ENCODE peak calls at places on chromosomes 7 and 10, in five cellular contexts. K, M, G, F and R are unnamed samples.

GRCh38 chr10:26214538-26215461 is 1.8 kb upstream of the GAD2 start:
- DNase-seq in K (no peak), M (no peak), G (no peak), F (no peak), R (no peak)

GRCh38 chr10:49502358-49502757 is 36.6 kb downstream of the ERCC6 start:
- DNase-seq in K (no peak), M (no peak), G (no peak), F (no peak), R (no peak)

GRCh38 chr10:44890721-44891550 is 20.2 kb upstream of the TMEM72 start:
- DNase-seq in K (no peak), M (peak), G (no peak), F (no peak), R (no peak)

GRCh38 chr10:49734676-49735075 is 27.4 kb downstream of the OGDHL start:
- DNase-seq in K (no peak), M (peak), G (no peak), F (no peak), R (no peak)

GRCh38 chr10:119496282-119496681 is 46.2 kb downstream of the RGS10 start:
- DNase-seq in K (peak), M (no peak), G (peak), F (no peak), R (no peak)

GRCh38 chr7:96887426-96887825 is 117.9 kb upstream of the DLX6 start:
- DNase-seq in K (no peak), M (no peak), G (no peak), F (no peak), R (no peak)

GRCh38 chr10:120505056-120505455 is 48.0 kb downstream of the PLPP4 start:
- DNase-seq in K (no peak), M (no peak), G (no peak), F (no peak), R (no peak)

GRCh38 chr7:81515009-81515408 is 254.8 kb downstream of the HGF start:
- DNase-seq in K (no peak), M (no peak), G (no peak), F (no peak), R (no peak)

GRCh38 chr7:27046854-27047549 is 48.8 kb downstream of the HOXA1 start:
- DNase-seq in K (no peak), M (no peak), G (no peak), F (no peak), R (no peak)

GRCh38 chr10:87752571-87752970 is 65.5 kb downstream of the ATAD1 start:
- DNase-seq in K (no peak), M (no peak), G (no peak), F (no peak), R (no peak)

GRCh38 chr10:102247724-102248123 is 2.4 kb downstream of the GBF1 start:
- DNase-seq in K (no peak), M (no peak), G (no peak), F (no peak), R (no peak)

GRCh38 chr10:123995461-123996131 is 97.8 kb downstream of the CHST15 start:
- DNase-seq in K (peak), M (peak), G (peak), F (no peak), R (peak)

GRCh38 chr10:75853085-75853484 is 421.7 kb downstream of the LRMDA start:
- DNase-seq in K (no peak), M (no peak), G (no peak), F (no peak), R (no peak)

GRCh38 chr7:108525327-108525984 is 479 bp downstream of the PNPLA8 start:
- DNase-seq in K (no peak), M (no peak), G (no peak), F (no peak), R (no peak)

GRCh38 chr7:5597772-5598171 is 174.1 kb upstream of the TNRC18 start:
- DNase-seq in K (no peak), M (no peak), G (no peak), F (no peak), R (no peak)

GRCh38 chr7:103504505-103505135 is 58.6 kb upstream of the SLC26A5 start:
- DNase-seq in K (no peak), M (no peak), G (no peak), F (no peak), R (no peak)

GRCh38 chr10:124071141-124071540 is 22.3 kb downstream of the CHST15 start:
- DNase-seq in K (no peak), M (no peak), G (no peak), F (no peak), R (no peak)

GRCh38 chr7:150332852-150333635 is 8.4 kb downstream of the RARRES2 start:
- DNase-seq in K (no peak), M (no peak), G (no peak), F (no peak), R (no peak)

GRCh38 chr10:62037166-62037831 is 135.8 kb downstream of the ARID5B start:
- DNase-seq in K (no peak), M (no peak), G (no peak), F (no peak), R (no peak)

GRCh38 chr7:19899517-19899916 is 126.1 kb upstream of the TMEM196 start:
- DNase-seq in K (no peak), M (no peak), G (no peak), F (no peak), R (no peak)

GRCh38 chr7:75740846-75741497 is 2.2 kb upstream of the HIP1 start:
- DNase-seq in K (no peak), M (peak), G (peak), F (no peak), R (no peak)

GRCh38 chr10:46560381-46560780 is 3.9 kb upstream of the GPRIN2 start:
- DNase-seq in K (no peak), M (no peak), G (no peak), F (no peak), R (peak)

GRCh38 chr10:109961181-109962001 is 38.1 kb upstream of the XPNPEP1 start:
- DNase-seq in K (no peak), M (no peak), G (no peak), F (no peak), R (no peak)

GRCh38 chr7:7265057-7265456 is 82.7 kb downstream of the C1GALT1 start:
- DNase-seq in K (no peak), M (no peak), G (no peak), F (no peak), R (no peak)

GRCh38 chr7:120060283-120060682 is 212.7 kb upstream of the KCND2 start:
- DNase-seq in K (no peak), M (no peak), G (no peak), F (no peak), R (no peak)

GRCh38 chr7:76332073-76332472 is 26.7 kb downstream of the YWHAG start:
- DNase-seq in K (no peak), M (no peak), G (no peak), F (no peak), R (no peak)

GRCh38 chr10:8130973-8131911 is 76.8 kb downstream of the GATA3 start:
- DNase-seq in K (peak), M (no peak), G (peak), F (no peak), R (no peak)

GRCh38 chr7:111198255-111198654 is 107.3 kb downstream of the LRRN3 start:
- DNase-seq in K (no peak), M (no peak), G (no peak), F (no peak), R (no peak)

GRCh38 chr7:3065724-3066143 is 22.1 kb upstream of the CARD11 start:
- DNase-seq in K (peak), M (peak), G (peak), F (peak), R (no peak)

GRCh38 chr10:25815236-25815635 is 118.8 kb upstream of the MYO3A start:
- DNase-seq in K (no peak), M (no peak), G (no peak), F (no peak), R (no peak)

GRCh38 chr7:134254311-134254710 is 62.4 kb downstream of the SLC35B4 start:
- DNase-seq in K (no peak), M (no peak), G (no peak), F (no peak), R (no peak)

GRCh38 chr10:132521466-132522102 is 16.0 kb upstream of the INPP5A start:
- DNase-seq in K (no peak), M (no peak), G (no peak), F (no peak), R (no peak)

GRCh38 chr7:143279186-143280098 is 5.3 kb upstream of the TMEM139 start:
- DNase-seq in K (no peak), M (no peak), G (no peak), F (no peak), R (no peak)

GRCh38 chr7:90946711-90947501 is 317.3 kb upstream of the FZD1 start:
- DNase-seq in K (no peak), M (no peak), G (no peak), F (no peak), R (no peak)

GRCh38 chr10:95840681-95841080 is 67.1 kb upstream of the CC2D2B start:
- DNase-seq in K (no peak), M (no peak), G (no peak), F (no peak), R (no peak)

GRCh38 chr10:59708816-59709471 is 706 bp downstream of the SLC16A9 start:
- DNase-seq in K (peak), M (peak), G (no peak), F (no peak), R (no peak)

GRCh38 chr7:128427289-128427891 is 17.6 kb upstream of the IMPDH1 start:
- DNase-seq in K (no peak), M (no peak), G (no peak), F (peak), R (no peak)

GRCh38 chr10:98035599-98035998 is 5.2 kb upstream of the CRTAC1 start:
- DNase-seq in K (no peak), M (no peak), G (no peak), F (no peak), R (no peak)

GRCh38 chr10:79243211-79244067 is 103.8 kb upstream of the PPIF start:
- DNase-seq in K (peak), M (peak), G (peak), F (peak), R (no peak)